ENCODE peak calls at places on chromosomes 11 and 22, in four cellular contexts. E, L, S and T are unnamed samples.

GRCh38 chr11:12556788-12557384 is 117.3 kb upstream of the TEAD1 start:
- DNase-seq in E (no peak), L (no peak), S (peak; percentile 65), T (peak; percentile 90)

GRCh38 chr11:109885006-109885405 is 208.2 kb upstream of the ZC3H12C start:
- DNase-seq in E (no peak), L (no peak), S (no peak), T (no peak)

GRCh38 chr11:111694851-111695250 is 71.3 kb downstream of the PPP2R1B start:
- DNase-seq in E (no peak), L (no peak), S (no peak), T (peak; percentile 46)

GRCh38 chr11:83162377-83162776 is 5.4 kb downstream of the PCF11 start:
- DNase-seq in E (no peak), L (no peak), S (no peak), T (no peak)

GRCh38 chr22:17612057-17612456 is 16.5 kb downstream of the ATP6V1E1 start:
- DNase-seq in E (no peak), L (no peak), S (no peak), T (no peak)

GRCh38 chr22:30879398-30879797 is 89.2 kb downstream of the MORC2 start:
- DNase-seq in E (no peak), L (no peak), S (peak; percentile 4), T (no peak)

GRCh38 chr11:104934594-104934993 is 33.8 kb downstream of the CASP4 start:
- DNase-seq in E (no peak), L (no peak), S (no peak), T (no peak)

GRCh38 chr11:117627259-117627658 is 169.8 kb downstream of the DSCAML1 start:
- DNase-seq in E (peak; percentile 72), L (no peak), S (no peak), T (no peak)

GRCh38 chr11:117478926-117479325 is 151.3 kb downstream of the CEP164 start:
- DNase-seq in E (no peak), L (no peak), S (no peak), T (no peak)

GRCh38 chr11:76880314-76880713 is 19.6 kb downstream of the ACER3 start:
- DNase-seq in E (peak; percentile 67), L (no peak), S (no peak), T (no peak)

GRCh38 chr11:14409891-14410290 is 50.9 kb upstream of the RRAS2 start:
- DNase-seq in E (no peak), L (no peak), S (no peak), T (no peak)

GRCh38 chr11:72084960-72085359 is 4.3 kb downstream of the LRRC51 start:
- DNase-seq in E (no peak), L (no peak), S (no peak), T (no peak)

GRCh38 chr11:128517457-128518230 is 69.7 kb downstream of the ETS1 start:
- DNase-seq in E (no peak), L (no peak), S (no peak), T (no peak)

GRCh38 chr11:47111318-47111804 is 65.3 kb downstream of the ARFGAP2 start:
- DNase-seq in E (no peak), L (no peak), S (no peak), T (no peak)